ENCODE peak calls at places on chromosome 17, in seven cellular contexts. J, R, I, V, W, H and U are unnamed samples.

GRCh38 chr17:62048262-62048661 is 16.8 kb downstream of the MED13 start:
- DNase-seq in R (no peak), H (no peak), W (no peak), J (no peak), I (no peak), V (no peak), U (no peak)

GRCh38 chr17:42135664-42136653 is 13.4 kb downstream of the HSPB9 start:
- DNase-seq in I (no peak), W (no peak), R (no peak), V (peak), H (no peak), J (peak), U (peak)

GRCh38 chr17:33447090-33447489 is 154.0 kb upstream of the ASIC2 start:
- DNase-seq in I (no peak), J (no peak), H (no peak), W (no peak), V (no peak), R (no peak), U (no peak)

GRCh38 chr17:80097307-80097630 is 4.1 kb upstream of the GAA start:
- DNase-seq in I (no peak), J (no peak), W (no peak), R (peak), H (no peak), V (no peak), U (no peak)

GRCh38 chr17:869567-870530 is 87.7 kb downstream of the MRM3 start:
- DNase-seq in W (no peak), R (peak), V (peak), J (peak), I (no peak), H (no peak), U (no peak)

GRCh38 chr17:47292206-47292605 is 31.5 kb upstream of the EFCAB13 start:
- DNase-seq in I (no peak), R (no peak), V (no peak), H (no peak), J (no peak), W (no peak), U (no peak)

GRCh38 chr17:35807371-35808144 is 1.7 kb upstream of the TAF15 start:
- DNase-seq in R (no peak), I (no peak), J (peak), H (no peak), W (no peak), V (peak), U (no peak)

GRCh38 chr17:36933174-36934143 is 3.8 kb upstream of the LHX1 start:
- DNase-seq in V (no peak), I (no peak), W (no peak), R (peak), H (no peak), J (no peak), U (no peak)

GRCh38 chr17:80475949-80476876 is at the start of gene NPTX1:
- DNase-seq in W (no peak), H (peak), R (no peak), V (peak), I (no peak), J (peak), U (peak)

GRCh38 chr17:29163563-29163962 is 16.6 kb downstream of the MYO18A start:
- DNase-seq in H (no peak), R (no peak), V (no peak), W (no peak), J (no peak), I (no peak), U (no peak)

GRCh38 chr17:82692268-82692667 is 6.2 kb downstream of the RAB40B start:
- DNase-seq in V (no peak), R (peak), J (no peak), I (no peak), H (no peak), W (no peak), U (no peak)

GRCh38 chr17:78322858-78323455 is 36.9 kb downstream of the SOCS3 start:
- DNase-seq in I (no peak), V (peak), W (no peak), J (no peak), H (no peak), R (peak), U (no peak)

GRCh38 chr17:41773190-41773588 is 13.3 kb downstream of the JUP start:
- DNase-seq in H (peak), J (peak), V (peak), W (no peak), R (peak), I (peak), U (no peak)

GRCh38 chr17:22459331-22459952 is 767.1 kb downstream of the KCNJ18 start:
- DNase-seq in I (no peak), H (no peak), W (no peak), R (no peak), J (no peak), V (no peak), U (no peak)

GRCh38 chr17:71516149-71516548 is 604.7 kb upstream of the SOX9 start:
- DNase-seq in J (no peak), I (no peak), R (no peak), H (peak), W (no peak), V (no peak), U (no peak)

GRCh38 chr17:2547176-2547575 is 35.5 kb upstream of the METTL16 start:
- DNase-seq in R (no peak), J (no peak), V (peak), H (no peak), I (no peak), W (no peak), U (no peak)

GRCh38 chr17:4810696-4811289 is 3.8 kb downstream of the PLD2 start:
- DNase-seq in I (no peak), J (no peak), W (no peak), R (peak), H (no peak), V (no peak), U (no peak)

GRCh38 chr17:58313815-58314705 is 14.5 kb downstream of the TSPOAP1 start:
- DNase-seq in V (no peak), I (no peak), W (no peak), J (no peak), R (no peak), H (no peak), U (no peak)

GRCh38 chr17:50765454-50766221 is 1.7 kb downstream of the ANKRD40CL start:
- DNase-seq in W (no peak), R (peak), H (no peak), I (no peak), V (no peak), J (no peak), U (no peak)

GRCh38 chr17:77528516-77529327 is 388.0 kb downstream of the SEC14L1 start:
- DNase-seq in I (no peak), V (no peak), R (peak), W (no peak), J (no peak), H (peak), U (no peak)

GRCh38 chr17:51419476-51419875 is 159.1 kb downstream of the UTP18 start:
- DNase-seq in J (no peak), V (no peak), R (no peak), W (no peak), H (no peak), I (no peak), U (no peak)

GRCh38 chr17:5019475-5019956 is 15.7 kb downstream of the SLC52A1 start:
- DNase-seq in V (peak), W (no peak), H (peak), R (no peak), J (no peak), I (no peak), U (no peak)